ENCODE peak calls at places on chromosomes 3 and 15, in six cellular contexts. O, T, D, R, C and E are unnamed samples.

GRCh38 chr15:79198461-79198860 is 84.1 kb upstream of the ANKRD34C start:
- DNase-seq in O (no peak), T (no peak), D (no peak), R (no peak), C (no peak), E (no peak)

GRCh38 chr3:109081746-109082510 is 36.0 kb downstream of the MORC1 start:
- DNase-seq in O (peak), T (peak), D (peak), R (peak), C (peak), E (peak)

GRCh38 chr15:80567721-80568157 is 127.4 kb upstream of the ABHD17C start:
- DNase-seq in O (peak), T (peak), D (no peak), R (peak), C (peak), E (peak)

GRCh38 chr3:166829896-166830295 is 550.2 kb downstream of the ZBBX start:
- DNase-seq in O (no peak), T (no peak), D (no peak), R (no peak), C (no peak), E (no peak)

GRCh38 chr15:93486407-93487117 is 397.6 kb upstream of the RGMA start:
- DNase-seq in O (no peak), T (no peak), D (no peak), R (no peak), C (no peak), E (no peak)

GRCh38 chr15:37045859-37046318 is 54.5 kb downstream of the MEIS2 start:
- DNase-seq in O (peak), T (no peak), D (peak), R (peak), C (peak), E (no peak)

GRCh38 chr15:77060560-77060959 is 10.3 kb downstream of the TSPAN3 start:
- DNase-seq in O (no peak), T (peak), D (no peak), R (no peak), C (no peak), E (no peak)

GRCh38 chr3:57637391-57637790 is 40.2 kb upstream of the ARF4 start:
- DNase-seq in O (no peak), T (peak), D (no peak), R (no peak), C (no peak), E (no peak)

GRCh38 chr3:73502609-73503560 is 121.9 kb downstream of the PDZRN3 start:
- DNase-seq in O (peak), T (peak), D (no peak), R (peak), C (peak), E (peak)

DNA sequence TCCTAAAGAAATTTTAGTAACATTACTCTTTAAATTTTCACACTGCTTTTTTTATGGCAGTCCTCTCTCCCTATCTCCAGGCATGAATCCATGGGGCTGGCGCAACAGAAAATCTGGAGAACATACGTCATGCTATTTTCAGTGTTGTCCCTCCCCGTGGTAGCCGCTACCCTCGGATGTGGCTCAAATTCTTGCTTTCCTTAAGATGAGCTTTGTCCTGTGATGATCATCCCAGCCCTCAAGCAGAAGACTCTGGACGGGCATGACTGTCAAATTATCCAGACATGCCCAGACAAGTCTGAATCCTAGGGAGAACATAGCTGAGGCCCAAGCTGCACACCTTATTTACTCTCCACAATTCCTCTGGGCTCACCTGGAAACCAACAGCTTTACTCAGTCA is 49.1 kb downstream of the FMN1 start:
- DNase-seq in O (no peak), T (no peak), D (no peak), R (no peak), C (no peak), E (no peak)
- H4K8ac ChIP-seq in O (no peak), T (peak), D (no peak), R (no peak), C (no peak), E (no peak)

GRCh38 chr15:62841891-62842559 is 200.5 kb upstream of the TPM1 start:
- DNase-seq in O (no peak), T (no peak), D (no peak), R (no peak), C (no peak), E (no peak)
- H4K8ac ChIP-seq in O (no peak), T (no peak), D (no peak), R (no peak), C (no peak), E (no peak)

GRCh38 chr15:44536298-44536961 is 517 bp upstream of the EIF3J start:
- DNase-seq in O (peak), T (peak), D (peak), R (peak), C (peak), E (peak)
- H4K8ac ChIP-seq in O (no peak), T (peak), D (peak), R (no peak), C (peak), E (peak)

GRCh38 chr15:60012695-60013094 is 8.6 kb downstream of the FOXB1 start:
- DNase-seq in O (no peak), T (no peak), D (no peak), R (no peak), C (no peak), E (no peak)

GRCh38 chr15:60021589-60022378 is 17.7 kb downstream of the FOXB1 start:
- DNase-seq in O (peak), T (no peak), D (no peak), R (no peak), C (no peak), E (no peak)

GRCh38 chr15:60022379-60022741 is 18.2 kb downstream of the FOXB1 start:
- DNase-seq in O (peak), T (no peak), D (no peak), R (no peak), C (no peak), E (no peak)

GRCh38 chr15:60020736-60021135 is 16.6 kb downstream of the FOXB1 start:
- DNase-seq in O (peak), T (no peak), D (no peak), R (no peak), C (no peak), E (no peak)

DNA sequence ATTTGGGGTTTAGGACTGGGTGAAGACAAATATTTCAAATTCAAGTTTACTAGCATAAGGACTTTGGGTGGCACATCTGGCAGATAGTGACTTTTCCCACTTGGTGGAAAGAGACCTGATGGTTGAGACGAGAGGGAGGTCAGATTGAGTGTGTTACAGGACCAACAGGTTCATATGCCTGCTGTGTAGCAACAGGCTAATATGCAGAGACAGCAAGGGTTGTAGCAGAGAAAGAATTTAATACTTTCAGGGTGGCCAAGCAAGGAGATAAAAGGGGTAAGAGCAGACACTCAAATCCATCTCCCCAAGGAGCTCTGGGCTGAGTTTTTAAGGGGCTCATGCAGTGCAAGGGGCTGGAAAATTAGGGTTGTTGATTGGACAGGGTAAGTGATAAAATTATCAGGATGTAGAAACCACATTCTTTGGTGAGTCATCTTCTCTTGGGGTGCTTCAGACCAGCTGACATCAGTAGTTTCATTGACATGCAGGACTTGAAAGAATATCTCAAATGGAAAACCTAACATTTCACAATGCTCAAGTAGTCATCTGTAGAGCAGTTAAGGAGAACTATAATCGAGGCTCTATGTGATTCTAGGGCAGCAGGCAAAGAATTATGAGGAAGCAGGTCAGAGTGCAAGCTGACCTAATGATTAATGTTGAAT is 13.6 kb downstream of the FOXB1 start:
- DNase-seq in O (no peak), T (no peak), D (no peak), R (no peak), C (no peak), E (no peak)
- H4K8ac ChIP-seq in O (no peak), T (no peak), D (no peak), R (no peak), C (no peak), E (no peak)

GRCh38 chr3:49170744-49171118 is 667 bp upstream of the KLHDC8B start:
- DNase-seq in O (no peak), T (no peak), D (no peak), R (no peak), C (no peak), E (no peak)

GRCh38 chr3:49172616-49173041 is 1.2 kb downstream of the KLHDC8B start:
- DNase-seq in O (no peak), T (no peak), D (no peak), R (no peak), C (no peak), E (no peak)

GRCh38 chr3:49173116-49173791 is 1.9 kb downstream of the KLHDC8B start:
- DNase-seq in O (peak), T (no peak), D (peak), R (peak), C (peak), E (peak)

GRCh38 chr3:49171119-49171774 is at the start of gene KLHDC8B:
- DNase-seq in O (peak), T (peak), D (peak), R (peak), C (peak), E (peak)

GRCh38 chr3:49171775-49172500 is 540 bp downstream of the KLHDC8B start:
- DNase-seq in O (no peak), T (no peak), D (no peak), R (no peak), C (no peak), E (peak)
- H4K8ac ChIP-seq in O (no peak), T (peak), D (no peak), R (no peak), C (no peak), E (peak)

DNA sequence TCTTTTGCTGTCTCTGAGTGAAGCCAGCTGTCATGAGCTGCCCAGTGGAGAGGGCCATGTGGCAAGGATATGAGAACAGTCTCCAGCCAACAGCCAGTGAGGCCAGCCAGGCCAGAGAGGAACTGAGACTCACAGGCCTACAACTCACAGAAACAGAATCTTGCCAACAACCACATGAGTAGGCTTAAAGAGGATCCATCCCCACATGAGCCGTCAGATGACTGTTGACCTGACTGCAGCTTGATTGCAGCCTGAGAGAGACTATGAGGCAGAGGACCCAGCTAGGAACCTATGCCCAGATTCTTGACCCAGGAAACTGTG is 133.5 kb downstream of the SMAD6 start:
- DNase-seq in O (no peak), T (peak), D (no peak), R (no peak), C (no peak), E (peak)
- H4K8ac ChIP-seq in O (no peak), T (no peak), D (no peak), R (no peak), C (peak), E (no peak)